ENCODE peak calls at places on chromosomes 5 and 9, in four cellular contexts. W is mammary epithelial cell, K is A549, O is testis. B is an unnamed sample.
A peak's percentile ranks its signal among the peaks of the same experiment; 100 is the strongest.

GRCh38 chr5:93887678-93888077 is 146.3 kb upstream of the POU5F2 start:
- DNase-seq in W (no peak), K (no peak), O (no peak), B (no peak)

GRCh38 chr5:141003791-141004601 is 37.7 kb downstream of the PCDHAC2 start:
- DNase-seq in W (peak; percentile 98), K (peak; percentile 79), O (no peak), B (peak; percentile 74)

GRCh38 chr9:12643686-12644085 is 49.5 kb upstream of the TYRP1 start:
- DNase-seq in W (no peak), K (no peak), O (no peak), B (no peak)

GRCh38 chr5:175479125-175479881 is 943 bp downstream of the SFXN1 start:
- DNase-seq in W (no peak), K (no peak), O (no peak), B (no peak)

GRCh38 chr9:78676009-78676408 is 379.1 kb downstream of the PSAT1 start:
- DNase-seq in W (no peak), K (no peak), O (no peak), B (no peak)

GRCh38 chr5:54959673-54960418 is 25.5 kb downstream of the ESM1 start:
- DNase-seq in W (no peak), K (no peak), O (peak; percentile 28), B (no peak)

GRCh38 chr5:129906177-129906887 is 2.1 kb downstream of the CHSY3 start:
- DNase-seq in W (peak; percentile 17), K (no peak), O (peak; percentile 41), B (no peak)

GRCh38 chr5:43007911-43008368 is 32.2 kb downstream of the ANXA2R start:
- DNase-seq in W (peak; percentile 49), K (peak; percentile 85), O (peak; percentile 47), B (peak; percentile 85)

GRCh38 chr5:26553079-26553478 is 485.3 kb downstream of the CDH9 start:
- DNase-seq in W (no peak), K (no peak), O (no peak), B (no peak)

GRCh38 chr5:53942724-53943123 is 367.6 kb downstream of the ARL15 start:
- DNase-seq in W (peak; percentile 51), K (no peak), O (peak; percentile 66), B (no peak)

GRCh38 chr5:142295084-142295758 is 29.6 kb downstream of the SPRY4 start:
- DNase-seq in W (no peak), K (no peak), O (no peak), B (no peak)
- H3K27ac ChIP-seq in W (no peak overlapping the region), K (no peak overlapping the region), O (no peak overlapping the region), B (no peak overlapping the region)

DNA sequence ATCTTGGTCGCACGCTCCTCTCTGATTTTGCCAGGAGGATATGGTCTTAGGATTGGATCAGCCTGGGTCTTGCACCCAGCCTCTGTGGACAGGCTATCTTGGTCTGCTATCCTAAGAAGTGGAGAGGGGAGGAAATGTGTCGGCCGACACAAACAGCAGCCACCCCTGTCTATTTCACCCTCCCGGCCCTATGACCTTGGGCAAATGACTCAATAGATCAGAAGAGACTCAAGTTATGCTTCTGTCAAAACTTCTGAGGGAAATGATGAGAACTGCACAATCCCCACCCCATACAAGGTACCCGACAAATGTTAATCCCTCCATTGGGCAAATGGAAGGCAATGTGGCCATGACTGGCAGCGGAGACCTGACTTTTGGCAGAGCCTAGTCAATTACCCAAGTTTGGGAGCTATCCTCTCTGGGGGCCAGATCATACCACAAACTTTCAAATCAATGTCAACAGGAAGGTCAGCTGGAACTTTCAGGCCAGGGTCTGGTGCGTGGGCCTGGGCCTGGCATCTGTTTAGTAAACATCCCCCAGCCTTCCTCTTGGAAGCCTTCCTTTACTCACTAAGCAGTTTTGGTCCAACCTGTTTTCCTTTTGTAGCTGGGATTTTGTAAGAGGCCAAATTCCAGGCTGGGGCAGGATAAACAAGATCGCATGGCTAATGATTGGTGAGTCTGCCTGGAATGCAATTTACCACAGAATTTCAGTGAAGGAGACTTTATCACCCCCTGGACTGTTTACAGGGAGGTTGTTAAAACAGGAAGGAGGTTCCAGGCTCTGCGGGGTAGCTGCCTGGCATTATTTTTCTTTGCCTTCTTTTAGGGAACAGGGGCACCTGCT is 64.2 kb upstream of the CPEB4 start:
- DNase-seq in W (peak; percentile 83), K (peak; percentile 69), O (no peak), B (no peak)
- H3K27ac ChIP-seq in W (no peak overlapping the region), K (peak overlapping the region; percentile 85), O (no peak overlapping the region), B (peak overlapping the region; percentile 51)

GRCh38 chr9:110189559-110190311 is 18.2 kb downstream of the C9orf152 start:
- DNase-seq in W (no peak), K (no peak), O (no peak), B (no peak)
- H3K27ac ChIP-seq in W (no peak overlapping the region), K (no peak overlapping the region), O (peak overlapping the region; percentile 70), B (peak overlapping the region; percentile 80)

GRCh38 chr9:106859957-106860715 is 2.8 kb upstream of the ZNF462 start:
- DNase-seq in W (peak; percentile 79), K (peak; percentile 10), O (peak; percentile 38), B (peak; percentile 60)
- H3K27ac ChIP-seq in W (peak overlapping the region; percentile 84), K (peak overlapping the region; percentile 93), O (peak overlapping the region; percentile 73), B (peak overlapping the region; percentile 63)

GRCh38 chr5:148739023-148739422 is 84.7 kb upstream of the HTR4 start:
- DNase-seq in W (no peak), K (no peak), O (no peak), B (no peak)
- H3K27ac ChIP-seq in W (no peak overlapping the region), K (no peak overlapping the region), O (no peak overlapping the region), B (no peak overlapping the region)

DNA sequence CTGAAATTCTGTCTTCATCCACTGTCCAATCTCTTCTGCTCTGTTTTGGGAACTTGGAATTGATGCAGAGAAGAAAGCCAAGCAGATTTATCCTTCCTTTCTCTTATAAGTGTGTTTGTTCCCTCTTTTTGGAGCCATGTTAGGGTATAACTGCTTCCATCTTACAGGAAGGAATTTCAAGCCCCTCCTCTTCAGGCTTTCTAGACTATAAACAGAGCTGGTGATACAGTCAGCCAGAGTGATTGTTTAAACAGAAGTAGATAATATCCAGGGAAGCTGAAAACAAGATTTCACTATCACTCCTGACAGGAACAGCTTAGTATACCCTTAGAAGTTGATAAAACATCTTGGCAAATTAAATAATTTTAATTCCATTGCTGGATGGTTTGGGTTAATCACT is 102.1 kb upstream of the DMRT1 start:
- DNase-seq in W (no peak), K (no peak), O (no peak), B (no peak)
- H3K27ac ChIP-seq in W (peak overlapping the region; percentile 84), K (peak overlapping the region; percentile 81), O (no peak overlapping the region), B (peak overlapping the region; percentile 54)

GRCh38 chr5:112106878-112107277 is 312.2 kb downstream of the EPB41L4A start:
- DNase-seq in W (no peak), K (no peak), O (no peak), B (no peak)

GRCh38 chr5:112113565-112113964 is 305.5 kb downstream of the EPB41L4A start:
- DNase-seq in W (no peak), K (no peak), O (no peak), B (no peak)

DNA sequence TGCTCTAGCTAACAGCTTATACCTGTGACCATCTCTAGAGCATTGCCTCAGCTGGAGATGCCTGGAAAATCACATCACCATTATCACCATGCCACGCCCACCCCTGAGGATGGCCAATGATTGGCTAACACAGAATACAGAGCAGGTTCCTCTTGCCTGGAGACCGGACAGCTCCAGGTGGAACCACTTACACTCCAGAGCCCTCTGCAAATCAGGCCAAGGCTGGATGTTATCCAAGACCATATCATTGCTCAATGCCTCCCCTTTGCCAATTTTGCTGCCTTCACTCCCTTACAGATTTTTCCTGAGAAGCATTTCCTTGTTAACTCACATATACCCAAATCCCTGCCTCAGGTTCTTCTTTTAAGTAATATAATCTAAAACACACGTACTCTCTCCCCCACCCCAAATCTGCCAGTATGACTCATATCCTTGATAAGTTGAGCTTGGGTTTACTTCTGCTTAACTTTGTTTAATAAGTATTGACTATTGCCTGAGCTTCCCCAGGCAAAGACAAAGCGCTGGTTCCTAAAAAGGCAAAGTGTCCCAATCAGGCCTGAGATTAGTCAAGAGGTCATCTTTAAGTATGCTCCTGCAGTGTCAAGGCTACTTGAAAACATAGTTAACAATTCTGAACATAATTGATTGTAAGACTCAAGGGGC is 309.6 kb downstream of the EPB41L4A start:
- DNase-seq in W (peak; percentile 62), K (no peak), O (no peak), B (peak; percentile 72)
- H3K27ac ChIP-seq in W (no peak overlapping the region), K (no peak overlapping the region), O (no peak overlapping the region), B (no peak overlapping the region)

GRCh38 chr9:138017200-138017599 is 139.6 kb downstream of the CACNA1B start:
- DNase-seq in W (no peak), K (no peak), O (no peak), B (no peak)
- H3K27ac ChIP-seq in W (no peak overlapping the region), K (no peak overlapping the region), O (no peak overlapping the region), B (no peak overlapping the region)